ENCODE peak calls at places on chromosomes 3 and 15, in seven cellular contexts. X, Y, C, V, W, R and B are unnamed samples.

GRCh38 chr3:152185287-152185686 is 83.4 kb upstream of the MBNL1 start:
- DNase-seq in C (no peak), X (no peak), Y (no peak), R (no peak), V (no peak), W (no peak), B (no peak)

GRCh38 chr3:43685921-43686320 is 4.8 kb upstream of the ABHD5 start:
- DNase-seq in C (no peak), V (no peak), R (no peak), X (no peak), W (no peak), Y (no peak), B (no peak)

GRCh38 chr3:177703788-177704187 is 506.5 kb upstream of the TBL1XR1 start:
- DNase-seq in C (peak; percentile 2), W (peak; percentile 45), X (no peak), V (no peak), Y (no peak), R (no peak), B (peak; percentile 64)

GRCh38 chr15:47861186-47861585 is 143.9 kb downstream of the SEMA6D start:
- DNase-seq in X (no peak), Y (no peak), V (no peak), R (no peak), W (no peak), C (no peak), B (no peak)

GRCh38 chr15:90266485-90266884 is 1.0 kb downstream of the NGRN start:
- DNase-seq in C (peak; percentile 37), V (no peak), W (no peak), R (peak; percentile 36), X (no peak), Y (no peak), B (peak; percentile 21)

GRCh38 chr3:6367171-6367570 is 493.7 kb upstream of the GRM7 start:
- DNase-seq in V (no peak), C (no peak), X (no peak), R (no peak), W (no peak), Y (no peak), B (no peak)

GRCh38 chr3:133492159-133492860 is 81.2 kb upstream of the CDV3 start:
- DNase-seq in V (no peak), X (no peak), W (no peak), R (no peak), Y (no peak), C (peak; percentile 8), B (no peak)

GRCh38 chr3:186932281-186933181 is 2.2 kb downstream of the ST6GAL1 start:
- DNase-seq in X (no peak), Y (no peak), R (no peak), C (no peak), W (no peak), V (no peak), B (no peak)

GRCh38 chr15:77904901-77905300 is 172.6 kb downstream of the TBC1D2B start:
- DNase-seq in W (no peak), V (no peak), X (no peak), C (no peak), Y (no peak), R (no peak), B (no peak)

GRCh38 chr3:147630921-147631320 is 221.8 kb downstream of the ZIC1 start:
- DNase-seq in R (no peak), C (no peak), W (peak; percentile 1), X (no peak), V (no peak), Y (no peak), B (no peak)

GRCh38 chr15:63539517-63539916 is 35.1 kb downstream of the USP3 start:
- DNase-seq in X (no peak), Y (no peak), C (no peak), V (no peak), R (no peak), W (no peak), B (no peak)

GRCh38 chr15:65329991-65330735 is 25.7 kb downstream of the RNU5B-1 start:
- DNase-seq in R (no peak), C (no peak), X (no peak), V (peak; percentile 3), Y (no peak), W (no peak), B (no peak)

GRCh38 chr3:63400259-63400860 is 122.3 kb downstream of the SYNPR start:
- DNase-seq in Y (no peak), C (no peak), V (no peak), X (no peak), W (peak; percentile 77), R (no peak), B (peak; percentile 64)

GRCh38 chr3:13244695-13245449 is 171.6 kb upstream of the IQSEC1 start:
- DNase-seq in W (no peak), X (no peak), Y (no peak), V (no peak), R (no peak), C (no peak), B (peak; percentile 30)

GRCh38 chr3:15768421-15769255 is 29.1 kb downstream of the ANKRD28 start:
- DNase-seq in W (peak; percentile 93), C (no peak), Y (peak; percentile 91), V (peak; percentile 73), X (peak; percentile 92), R (peak; percentile 30), B (peak; percentile 92)

GRCh38 chr3:32278714-32279113 is 40.2 kb downstream of the CMTM8 start:
- DNase-seq in V (no peak), W (no peak), C (no peak), Y (no peak), R (no peak), X (no peak), B (peak; percentile 33)

GRCh38 chr3:117921908-117922456 is 1112.7 kb downstream of the IGSF11 start:
- DNase-seq in W (no peak), C (no peak), R (no peak), V (no peak), Y (no peak), X (no peak), B (no peak)

GRCh38 chr3:10556312-10556711 is 50.9 kb upstream of the ATP2B2 start:
- DNase-seq in Y (no peak), W (no peak), X (no peak), C (no peak), V (no peak), R (no peak), B (no peak)

GRCh38 chr15:42289166-42289565 is 15.9 kb upstream of the TMEM87A start:
- DNase-seq in V (no peak), C (no peak), R (no peak), Y (no peak), W (no peak), X (no peak), B (peak; percentile 57)

GRCh38 chr3:192186508-192186907 is 540.8 kb downstream of the FGF12 start:
- DNase-seq in V (no peak), R (no peak), X (no peak), C (no peak), Y (no peak), W (no peak), B (peak; percentile 21)

GRCh38 chr3:100875239-100875638 is 118.0 kb downstream of the ABI3BP start:
- DNase-seq in V (peak; percentile 10), C (no peak), W (peak; percentile 82), R (no peak), X (peak; percentile 32), Y (peak; percentile 13), B (peak; percentile 93)

GRCh38 chr3:43629254-43629653 is 7.4 kb upstream of the ANO10 start:
- DNase-seq in W (peak; percentile 34), C (no peak), R (no peak), V (no peak), X (no peak), Y (no peak), B (peak; percentile 22)

GRCh38 chr3:123026551-123027291 is 842 bp downstream of the SEMA5B start:
- DNase-seq in C (peak; percentile 10), W (no peak), Y (no peak), X (no peak), V (peak; percentile 33), R (peak; percentile 5), B (no peak)

GRCh38 chr3:113174806-113175490 is 36.4 kb upstream of the BOC start:
- DNase-seq in W (peak; percentile 20), X (no peak), V (peak; percentile 65), Y (no peak), R (no peak), C (no peak), B (peak; percentile 32)

GRCh38 chr15:98954411-98954810 is 53.2 kb downstream of the PGPEP1L start:
- DNase-seq in W (peak; percentile 85), X (peak; percentile 47), Y (peak; percentile 23), C (no peak), V (peak; percentile 86), R (no peak), B (peak; percentile 87)

GRCh38 chr3:112002458-112002971 is 3.8 kb downstream of the TAGLN3 start:
- DNase-seq in X (no peak), R (peak; percentile 68), Y (no peak), C (peak; percentile 38), V (no peak), W (peak; percentile 17), B (peak; percentile 79)

GRCh38 chr15:82647045-82647834 is at the start of gene CPEB1:
- DNase-seq in X (no peak), V (peak; percentile 94), C (peak; percentile 51), W (peak; percentile 75), R (peak; percentile 52), Y (no peak), B (peak; percentile 28)